ENCODE peak calls at places on chromosome 4, in five cellular contexts. I, L, J, S and Z are unnamed samples.

GRCh38 chr4:16858275-16858752 is 40.1 kb downstream of the LDB2 start:
- DNase-seq in I (no peak), L (no peak), J (no peak), S (no peak), Z (no peak)

GRCh38 chr4:4396628-4397440 is 9.9 kb downstream of the NSG1 start:
- DNase-seq in I (peak), L (no peak), J (no peak), S (no peak), Z (no peak)

GRCh38 chr4:45120163-45120562 is 393.8 kb upstream of the GNPDA2 start:
- DNase-seq in I (no peak), L (no peak), J (no peak), S (no peak), Z (no peak)

GRCh38 chr4:56253631-56254241 is 133.6 kb downstream of the AASDH start:
- DNase-seq in I (no peak), L (no peak), J (no peak), S (no peak), Z (no peak)

GRCh38 chr4:93029774-93030173 is 726.0 kb downstream of the GRID2 start:
- DNase-seq in I (no peak), L (no peak), J (no peak), S (no peak), Z (no peak)

GRCh38 chr4:85970535-85970934 is 389.3 kb downstream of the MAPK10 start:
- DNase-seq in I (no peak), L (no peak), J (no peak), S (no peak), Z (no peak)

GRCh38 chr4:89111833-89112563 is 665 bp downstream of the TIGD2 start:
- DNase-seq in I (no peak), L (no peak), J (peak), S (peak), Z (no peak)

GRCh38 chr4:179624768-179625181 is 2182.5 kb upstream of the AGA start:
- DNase-seq in I (no peak), L (no peak), J (no peak), S (no peak), Z (no peak)

GRCh38 chr4:79913581-79913980 is 159.4 kb downstream of the ANTXR2 start:
- DNase-seq in I (no peak), L (no peak), J (no peak), S (no peak), Z (no peak)

GRCh38 chr4:113684534-113685091 is 76.9 kb downstream of the CAMK2D start:
- DNase-seq in I (no peak), L (no peak), J (peak), S (peak), Z (no peak)

GRCh38 chr4:83074086-83074704 is 39.2 kb downstream of the COPS4 start:
- DNase-seq in I (peak), L (peak), J (peak), S (peak), Z (peak)

GRCh38 chr4:71677568-71677967 is 106.3 kb downstream of the GC start:
- DNase-seq in I (no peak), L (no peak), J (no peak), S (no peak), Z (no peak)

GRCh38 chr4:76420901-76421581 is at the start of gene CCDC158:
- DNase-seq in I (no peak), L (no peak), J (peak), S (no peak), Z (no peak)

GRCh38 chr4:96916731-96917130 is 1076.8 kb downstream of the PDHA2 start:
- DNase-seq in I (no peak), L (peak), J (no peak), S (no peak), Z (no peak)

GRCh38 chr4:55849724-55850123 is 3.7 kb upstream of the EXOC1 start:
- DNase-seq in I (no peak), L (no peak), J (no peak), S (no peak), Z (no peak)

GRCh38 chr4:7967063-7967440 is 27.4 kb upstream of the AFAP1 start:
- DNase-seq in I (no peak), L (no peak), J (no peak), S (peak), Z (no peak)

GRCh38 chr4:152094851-152095700 is 334.3 kb upstream of the GATB start:
- DNase-seq in I (no peak), L (no peak), J (peak), S (no peak), Z (no peak)

GRCh38 chr4:4872148-4872903 is 12.9 kb downstream of the MSX1 start:
- DNase-seq in I (no peak), L (peak), J (no peak), S (no peak), Z (no peak)

GRCh38 chr4:1012031-1012739 is 759 bp downstream of the FGFRL1 start:
- DNase-seq in I (no peak), L (no peak), J (peak), S (peak), Z (peak)

GRCh38 chr4:124902111-124902510 is 189.6 kb upstream of the ANKRD50 start:
- DNase-seq in I (no peak), L (no peak), J (no peak), S (no peak), Z (no peak)

GRCh38 chr4:42656736-42656985 is 244 bp downstream of the ATP8A1 start:
- DNase-seq in I (no peak), L (no peak), J (no peak), S (no peak), Z (no peak)
- H3K27ac ChIP-seq in I (no peak), L (no peak), J (peak), S (peak), Z (peak)

DNA sequence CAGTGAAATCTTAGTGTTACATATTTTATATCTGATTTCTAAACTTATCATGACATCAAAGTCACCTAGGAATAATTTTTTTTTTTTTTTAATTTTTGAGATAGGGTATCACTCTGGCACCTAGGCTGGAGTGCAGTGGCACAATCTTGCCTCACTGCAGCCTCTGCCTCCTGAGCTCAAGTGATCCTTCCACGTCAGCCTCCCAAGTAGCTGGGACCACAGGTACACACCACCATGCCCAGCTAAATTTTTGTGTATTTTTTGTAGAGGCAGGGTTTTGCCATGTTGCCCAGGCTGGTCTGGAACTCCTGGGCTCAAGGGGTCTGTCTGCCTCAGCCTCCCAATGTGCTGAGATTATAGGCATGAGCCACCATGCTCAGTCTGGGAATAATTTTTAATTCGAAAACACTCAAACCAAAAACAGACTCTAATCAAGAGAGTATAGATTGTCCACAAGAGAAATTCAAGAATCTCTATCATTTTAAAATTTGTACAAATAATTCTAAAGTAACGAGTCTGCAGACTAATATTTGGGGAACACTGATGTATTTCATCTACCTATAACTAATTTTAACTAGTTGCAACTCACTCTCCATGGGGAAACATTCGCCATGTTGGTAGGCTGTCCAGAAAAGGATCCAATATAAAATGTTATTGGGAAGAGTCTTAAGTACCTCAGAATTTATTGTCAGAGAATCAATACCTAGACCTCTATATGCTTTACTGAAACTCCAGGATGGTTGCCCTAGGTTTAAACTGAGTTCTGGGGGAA is 3.4 kb downstream of the SLC7A11 start:
- DNase-seq in I (no peak), L (no peak), J (no peak), S (no peak), Z (no peak)
- H3K4me3 ChIP-seq in I (peak), L (no peak), J (no peak), S (peak), Z (no peak)

GRCh38 chr4:87904627-87905026 is 70.9 kb upstream of the SPP1 start:
- DNase-seq in I (no peak), L (no peak), J (no peak), S (no peak), Z (no peak)

GRCh38 chr4:87896020-87896621 is 63.4 kb downstream of the MEPE start:
- DNase-seq in I (peak), L (no peak), J (no peak), S (peak), Z (peak)

GRCh38 chr4:87901426-87901825 is 68.7 kb downstream of the MEPE start:
- DNase-seq in I (peak), L (no peak), J (no peak), S (no peak), Z (no peak)
- H3K27ac ChIP-seq in I (peak), L (no peak), J (no peak), S (no peak), Z (no peak)

GRCh38 chr4:185383451-185383850 is 12.3 kb downstream of the LRP2BP start:
- DNase-seq in I (no peak), L (no peak), J (peak), S (no peak), Z (no peak)
- H3K4me3 ChIP-seq in I (no peak), L (no peak), J (no peak), S (no peak), Z (no peak)

GRCh38 chr4:142551513-142552280 is 294.4 kb downstream of the INPP4B start:
- DNase-seq in I (no peak), L (no peak), J (no peak), S (no peak), Z (no peak)
- H3K27ac ChIP-seq in I (no peak), L (no peak), J (no peak), S (no peak), Z (no peak)

DNA sequence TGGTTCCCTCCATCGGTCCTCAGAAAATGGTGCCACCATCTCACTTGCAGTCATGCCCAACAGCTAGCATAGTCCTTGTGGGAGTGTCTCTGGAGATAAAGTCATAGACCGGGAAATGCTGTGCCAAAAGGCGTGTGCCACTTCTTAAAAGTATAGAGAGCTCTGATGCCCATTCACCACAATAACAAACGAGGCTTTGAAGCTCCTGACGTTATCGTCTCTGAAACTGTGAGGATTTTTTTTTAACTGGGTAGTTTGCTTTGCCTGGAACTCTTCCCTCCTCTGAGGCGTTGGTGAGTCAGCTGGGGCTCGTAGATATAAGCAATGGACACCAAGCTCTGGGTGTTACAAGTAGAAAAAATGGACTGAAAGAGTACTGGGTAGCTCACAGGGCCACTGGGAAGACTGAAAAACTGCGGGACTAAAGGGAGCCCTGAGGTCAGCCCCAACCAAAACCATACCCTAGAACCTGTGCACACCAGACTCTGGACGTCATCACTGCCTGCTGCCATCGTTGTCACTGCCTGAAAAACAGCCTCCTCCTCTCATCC is 89.4 kb upstream of the TRIM2 start:
- DNase-seq in I (no peak), L (no peak), J (no peak), S (no peak), Z (peak)
- H3K4me3 ChIP-seq in I (no peak), L (no peak), J (no peak), S (no peak), Z (peak)

DNA sequence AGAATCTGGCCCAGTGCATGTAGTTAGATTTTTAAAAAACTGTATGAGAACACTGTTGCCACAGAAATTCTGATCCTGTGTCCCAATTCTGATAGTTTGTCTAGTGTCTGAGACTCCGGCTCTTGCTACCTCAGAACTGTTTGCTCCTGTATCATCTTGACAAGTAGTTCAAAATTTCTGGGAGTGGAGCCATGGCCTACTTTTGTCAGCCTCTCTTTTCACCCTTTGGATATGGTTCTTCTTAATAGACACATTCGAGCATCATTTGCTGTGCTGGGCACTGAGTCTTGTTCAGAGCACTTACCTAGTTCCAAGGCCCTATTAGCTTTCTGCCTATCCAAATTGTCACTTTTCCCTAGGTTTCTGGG is 46.9 kb downstream of the ATP10D start:
- DNase-seq in I (no peak), L (no peak), J (no peak), S (no peak), Z (no peak)
- H3K27ac ChIP-seq in I (no peak), L (peak), J (no peak), S (no peak), Z (peak)